ENCODE peak calls at places on chromosomes 11 and 22, in five cellular contexts. G, Q, F, R and B are unnamed samples.

GRCh38 chr11:83681045-83681781 is 395.0 kb upstream of the CCDC90B start:
- DNase-seq in G (no peak), Q (no peak), F (no peak), R (no peak), B (no peak)

GRCh38 chr22:32932176-32932575 is 126.0 kb downstream of the SYN3 start:
- DNase-seq in G (no peak), Q (no peak), F (no peak), R (no peak), B (no peak)

GRCh38 chr11:46142561-46142960 is 21.3 kb upstream of the PHF21A start:
- DNase-seq in G (no peak), Q (no peak), F (no peak), R (no peak), B (no peak)

GRCh38 chr11:14458377-14458776 is 41.2 kb downstream of the COPB1 start:
- DNase-seq in G (no peak), Q (no peak), F (no peak), R (no peak), B (no peak)

GRCh38 chr22:44574581-44575343 is 76.7 kb upstream of the RTL6 start:
- DNase-seq in G (no peak), Q (no peak), F (no peak), R (peak), B (peak)

GRCh38 chr11:13009921-13010736 is 1.0 kb downstream of the RASSF10 start:
- DNase-seq in G (no peak), Q (peak), F (peak), R (no peak), B (peak)

GRCh38 chr22:49884503-49885260 is 31.0 kb downstream of the ZBED4 start:
- DNase-seq in G (no peak), Q (no peak), F (no peak), R (no peak), B (no peak)

GRCh38 chr11:10379871-10380568 is 75.0 kb upstream of the AMPD3 start:
- DNase-seq in G (no peak), Q (no peak), F (no peak), R (no peak), B (no peak)

GRCh38 chr11:11491589-11491988 is 130.2 kb downstream of the GALNT18 start:
- DNase-seq in G (no peak), Q (no peak), F (no peak), R (no peak), B (no peak)

GRCh38 chr11:93547028-93547427 is 3.8 kb upstream of the SMCO4 start:
- DNase-seq in G (no peak), Q (no peak), F (no peak), R (no peak), B (no peak)

GRCh38 chr22:37316875-37317371 is 34.6 kb downstream of the CYTH4 start:
- DNase-seq in G (peak), Q (peak), F (peak), R (peak), B (peak)

GRCh38 chr22:31350410-31350863 is 4.3 kb upstream of the PATZ1 start:
- DNase-seq in G (peak), Q (no peak), F (no peak), R (no peak), B (no peak)

GRCh38 chr11:94934836-94935235 is 38.5 kb downstream of the CWC15 start:
- DNase-seq in G (no peak), Q (no peak), F (no peak), R (no peak), B (no peak)

GRCh38 chr11:100816823-100817222 is 129.7 kb downstream of the ARHGAP42 start:
- DNase-seq in G (no peak), Q (no peak), F (no peak), R (no peak), B (peak)